ENCODE peak calls at places on chromosomes 12 and 14, in six cellular contexts. N is pancreas, K is testis, C is upper lobe of right lung, U is bronchial epithelial cell, P is A549. J is an unnamed sample.

GRCh38 chr12:75712223-75712622 is 200.8 kb upstream of the KRR1 start:
- DNase-seq in N (no peak), K (no peak), C (no peak), U (peak; percentile 95), P (no peak), J (no peak)

GRCh38 chr14:100062602-100063001 is 2.6 kb upstream of the EVL start:
- DNase-seq in N (no peak), K (no peak), C (no peak), U (no peak), P (no peak), J (no peak)

GRCh38 chr12:96420255-96420930 is 20.2 kb upstream of the CDK17 start:
- DNase-seq in N (no peak), K (no peak), C (no peak), U (no peak), P (no peak), J (no peak)

GRCh38 chr12:124436366-124436765 is 131.0 kb downstream of the NCOR2 start:
- DNase-seq in N (no peak), K (no peak), C (no peak), U (no peak), P (no peak), J (no peak)

GRCh38 chr12:40378721-40379120 is 153.9 kb downstream of the LRRK2 start:
- DNase-seq in N (no peak), K (no peak), C (no peak), U (no peak), P (no peak), J (no peak)

GRCh38 chr12:131491887-131492490 is 218.9 kb upstream of the SFSWAP start:
- DNase-seq in N (no peak), K (no peak), C (no peak), U (no peak), P (no peak), J (no peak)

GRCh38 chr12:94867066-94867855 is 136.2 kb downstream of the NDUFA12 start:
- DNase-seq in N (no peak), K (no peak), C (no peak), U (no peak), P (no peak), J (no peak)

GRCh38 chr12:79618848-79619404 is 71.8 kb downstream of the PAWR start:
- DNase-seq in N (no peak), K (no peak), C (no peak), U (peak; percentile 95), P (no peak), J (no peak)

GRCh38 chr14:99729991-99730875 is 46.1 kb downstream of the CYP46A1 start:
- DNase-seq in N (peak; percentile 69), K (peak; percentile 84), C (peak; percentile 87), U (no peak), P (peak; percentile 77), J (peak; percentile 89)

GRCh38 chr14:57502581-57503254 is 9.1 kb upstream of the CCDC198 start:
- DNase-seq in N (no peak), K (peak; percentile 42), C (no peak), U (no peak), P (no peak), J (peak; percentile 59)

J was measured in sciatic nerve.